ENCODE peak calls at places on chromosomes 2 and 18, in five cellular contexts. One of them, this sample, is unnamed.

GRCh38 chr18:51253476-51253875 is 56.0 kb upstream of the MEX3C start:
- DNase-seq in bronchial epithelial cell: no peak
- DNase-seq in astrocyte of the cerebellum: no peak
- DNase-seq in endothelial cell: no peak
- DNase-seq in B cell: no peak
- DNase-seq in this sample: no peak

GRCh38 chr2:17309186-17309585 is 209.1 kb downstream of the RAD51AP2 start:
- DNase-seq in B cell: no peak
- DNase-seq in endothelial cell: no peak
- DNase-seq in astrocyte of the cerebellum: no peak
- DNase-seq in bronchial epithelial cell: no peak
- DNase-seq in this sample: no peak

GRCh38 chr18:44602845-44603244 is 77.8 kb upstream of the SETBP1 start:
- DNase-seq in endothelial cell: no peak
- DNase-seq in bronchial epithelial cell: peak
- DNase-seq in B cell: no peak
- DNase-seq in astrocyte of the cerebellum: no peak
- DNase-seq in this sample: no peak

GRCh38 chr2:187056416-187057333 is 207.7 kb upstream of the ZSWIM2 start:
- DNase-seq in astrocyte of the cerebellum: no peak
- DNase-seq in bronchial epithelial cell: no peak
- DNase-seq in B cell: no peak
- DNase-seq in endothelial cell: no peak
- DNase-seq in this sample: no peak

GRCh38 chr18:22560797-22561196 is 143.1 kb upstream of the CTAGE1 start:
- DNase-seq in bronchial epithelial cell: no peak
- DNase-seq in astrocyte of the cerebellum: no peak
- DNase-seq in B cell: no peak
- DNase-seq in endothelial cell: no peak
- DNase-seq in this sample: no peak

GRCh38 chr2:159249955-159250723 is 36.4 kb downstream of the WDSUB1 start:
- DNase-seq in B cell: no peak
- DNase-seq in endothelial cell: no peak
- DNase-seq in astrocyte of the cerebellum: no peak
- DNase-seq in bronchial epithelial cell: peak
- DNase-seq in this sample: peak

GRCh38 chr2:183543222-183543621 is 419.0 kb downstream of the NUP35 start:
- DNase-seq in B cell: no peak
- DNase-seq in astrocyte of the cerebellum: no peak
- DNase-seq in endothelial cell: no peak
- DNase-seq in bronchial epithelial cell: no peak
- DNase-seq in this sample: no peak

GRCh38 chr2:62578837-62579640 is 73.0 kb upstream of the TMEM17 start:
- DNase-seq in astrocyte of the cerebellum: peak
- DNase-seq in B cell: no peak
- DNase-seq in bronchial epithelial cell: peak
- DNase-seq in endothelial cell: no peak
- DNase-seq in this sample: no peak

GRCh38 chr2:229780856-229781773 is 66.8 kb upstream of the DNER start:
- DNase-seq in B cell: peak
- DNase-seq in astrocyte of the cerebellum: peak
- DNase-seq in bronchial epithelial cell: peak
- DNase-seq in endothelial cell: no peak
- DNase-seq in this sample: peak

GRCh38 chr2:233280114-233280693 is 27.4 kb upstream of the SAG start:
- DNase-seq in astrocyte of the cerebellum: no peak
- DNase-seq in B cell: no peak
- DNase-seq in endothelial cell: no peak
- DNase-seq in bronchial epithelial cell: no peak
- DNase-seq in this sample: no peak

GRCh38 chr2:181818826-181819225 is 72.7 kb upstream of the ITPRID2 start:
- DNase-seq in bronchial epithelial cell: no peak
- DNase-seq in B cell: no peak
- DNase-seq in endothelial cell: no peak
- DNase-seq in astrocyte of the cerebellum: no peak
- DNase-seq in this sample: no peak

GRCh38 chr18:55500316-55501086 is 87.5 kb downstream of the TCF4 start:
- DNase-seq in astrocyte of the cerebellum: peak
- DNase-seq in B cell: no peak
- DNase-seq in bronchial epithelial cell: peak
- DNase-seq in endothelial cell: no peak
- DNase-seq in this sample: no peak

GRCh38 chr2:31925517-31925916 is 85.3 kb downstream of the MEMO1 start:
- DNase-seq in endothelial cell: no peak
- DNase-seq in astrocyte of the cerebellum: no peak
- DNase-seq in B cell: no peak
- DNase-seq in bronchial epithelial cell: no peak
- DNase-seq in this sample: no peak

GRCh38 chr2:220513573-220514288 is 886.3 kb downstream of the SLC4A3 start:
- DNase-seq in bronchial epithelial cell: peak
- DNase-seq in astrocyte of the cerebellum: no peak
- DNase-seq in B cell: no peak
- DNase-seq in endothelial cell: no peak
- DNase-seq in this sample: no peak

GRCh38 chr2:202847693-202848524 is 23.7 kb downstream of the ICA1L start:
- DNase-seq in B cell: no peak
- DNase-seq in endothelial cell: no peak
- DNase-seq in astrocyte of the cerebellum: no peak
- DNase-seq in bronchial epithelial cell: no peak
- DNase-seq in this sample: peak

GRCh38 chr18:79608069-79608468 is 71.5 kb upstream of the CTDP1 start:
- DNase-seq in bronchial epithelial cell: no peak
- DNase-seq in astrocyte of the cerebellum: no peak
- DNase-seq in B cell: no peak
- DNase-seq in endothelial cell: no peak
- DNase-seq in this sample: no peak

GRCh38 chr2:27083410-27084296 is 2.9 kb upstream of the KHK start:
- DNase-seq in astrocyte of the cerebellum: no peak
- DNase-seq in B cell: no peak
- DNase-seq in bronchial epithelial cell: peak
- DNase-seq in endothelial cell: no peak
- DNase-seq in this sample: no peak

GRCh38 chr2:151280276-151280675 is 9.2 kb downstream of the NMI start:
- DNase-seq in B cell: no peak
- DNase-seq in astrocyte of the cerebellum: no peak
- DNase-seq in bronchial epithelial cell: no peak
- DNase-seq in endothelial cell: no peak
- DNase-seq in this sample: no peak

GRCh38 chr18:21146016-21146415 is 34.4 kb upstream of the ROCK1 start:
- DNase-seq in astrocyte of the cerebellum: no peak
- DNase-seq in bronchial epithelial cell: no peak
- DNase-seq in endothelial cell: no peak
- DNase-seq in B cell: no peak
- DNase-seq in this sample: no peak

GRCh38 chr2:40435426-40436092 is 16.3 kb downstream of the SLC8A1 start:
- DNase-seq in B cell: no peak
- DNase-seq in endothelial cell: no peak
- DNase-seq in astrocyte of the cerebellum: no peak
- DNase-seq in bronchial epithelial cell: no peak
- DNase-seq in this sample: no peak

GRCh38 chr18:22731398-22731797 is 201.7 kb upstream of the RBBP8 start:
- DNase-seq in bronchial epithelial cell: no peak
- DNase-seq in astrocyte of the cerebellum: no peak
- DNase-seq in B cell: no peak
- DNase-seq in endothelial cell: no peak
- DNase-seq in this sample: no peak

GRCh38 chr2:218995972-218996644 is 2.9 kb upstream of the CRYBA2 start:
- DNase-seq in bronchial epithelial cell: peak
- DNase-seq in endothelial cell: peak
- DNase-seq in B cell: peak
- DNase-seq in astrocyte of the cerebellum: peak
- DNase-seq in this sample: peak

GRCh38 chr2:230614913-230615332 is 97.7 kb upstream of the CAB39 start:
- DNase-seq in bronchial epithelial cell: peak
- DNase-seq in endothelial cell: no peak
- DNase-seq in B cell: peak
- DNase-seq in astrocyte of the cerebellum: no peak
- DNase-seq in this sample: peak

GRCh38 chr2:46885376-46885775 is 30.2 kb downstream of the MCFD2 start:
- DNase-seq in astrocyte of the cerebellum: peak
- DNase-seq in endothelial cell: no peak
- DNase-seq in B cell: no peak
- DNase-seq in bronchial epithelial cell: no peak
- DNase-seq in this sample: no peak

GRCh38 chr18:26307161-26307773 is 81.0 kb downstream of the TAF4B start:
- DNase-seq in endothelial cell: peak
- DNase-seq in bronchial epithelial cell: peak
- DNase-seq in astrocyte of the cerebellum: peak
- DNase-seq in B cell: peak
- DNase-seq in this sample: peak

GRCh38 chr2:223513771-223514455 is 88.2 kb downstream of the SCG2 start:
- DNase-seq in endothelial cell: no peak
- DNase-seq in bronchial epithelial cell: peak
- DNase-seq in astrocyte of the cerebellum: peak
- DNase-seq in B cell: no peak
- DNase-seq in this sample: no peak

GRCh38 chr2:228545749-228546148 is 364.3 kb upstream of the SPHKAP start:
- DNase-seq in B cell: no peak
- DNase-seq in bronchial epithelial cell: no peak
- DNase-seq in astrocyte of the cerebellum: no peak
- DNase-seq in endothelial cell: no peak
- DNase-seq in this sample: no peak

GRCh38 chr2:191264647-191265079 is 19.5 kb downstream of the MYO1B start:
- DNase-seq in B cell: no peak
- DNase-seq in endothelial cell: no peak
- DNase-seq in astrocyte of the cerebellum: peak
- DNase-seq in bronchial epithelial cell: no peak
- DNase-seq in this sample: no peak

GRCh38 chr2:132670961-132671781 is 1.2 kb upstream of the LYPD1 start:
- DNase-seq in bronchial epithelial cell: peak
- DNase-seq in endothelial cell: peak
- DNase-seq in B cell: no peak
- DNase-seq in astrocyte of the cerebellum: peak
- DNase-seq in this sample: no peak

DNA sequence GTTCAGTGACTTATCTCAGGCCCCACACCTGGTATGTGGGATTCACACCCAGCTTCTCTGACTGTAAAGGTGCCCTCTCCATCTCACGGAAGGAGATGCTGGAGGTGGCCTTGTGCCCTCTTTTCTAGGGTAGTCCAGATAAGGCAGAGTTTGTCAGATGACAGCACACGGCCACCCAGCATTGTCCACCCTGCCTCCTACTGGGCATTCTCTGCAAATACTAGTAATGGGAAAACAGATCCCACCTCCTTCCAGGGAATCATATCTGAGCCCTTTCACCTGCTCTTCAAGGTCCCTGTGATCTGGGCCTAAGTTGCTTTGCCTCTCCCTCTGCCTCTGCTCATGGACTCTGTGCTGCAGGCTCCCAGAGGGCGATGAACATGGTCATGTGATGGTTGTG is 214.7 kb downstream of the CLIP4 start:
- DNase-seq in endothelial cell: no peak
- DNase-seq in bronchial epithelial cell: no peak
- DNase-seq in astrocyte of the cerebellum: no peak
- DNase-seq in B cell: no peak
- DNase-seq in this sample: no peak
- TF ChIP-seq CTCF in endothelial cell: peak
- TF ChIP-seq CTCF in bronchial epithelial cell: peak
- TF ChIP-seq CTCF in astrocyte of the cerebellum: no peak
- TF ChIP-seq CTCF in B cell: no peak
- TF ChIP-seq CTCF in this sample: peak

GRCh38 chr2:102129082-102129481 is 13.5 kb upstream of the IL1R1 start:
- DNase-seq in bronchial epithelial cell: no peak
- DNase-seq in astrocyte of the cerebellum: no peak
- DNase-seq in B cell: no peak
- DNase-seq in endothelial cell: no peak
- DNase-seq in this sample: no peak
- TF ChIP-seq CTCF in bronchial epithelial cell: no peak
- TF ChIP-seq CTCF in astrocyte of the cerebellum: no peak
- TF ChIP-seq CTCF in B cell: no peak
- TF ChIP-seq CTCF in endothelial cell: no peak
- TF ChIP-seq CTCF in this sample: no peak

GRCh38 chr2:28662044-28662443 is 89.6 kb upstream of the PPP1CB start:
- DNase-seq in B cell: no peak
- DNase-seq in endothelial cell: no peak
- DNase-seq in bronchial epithelial cell: peak
- DNase-seq in astrocyte of the cerebellum: no peak
- DNase-seq in this sample: no peak

GRCh38 chr2:28662468-28663095 is 89.0 kb upstream of the PPP1CB start:
- DNase-seq in astrocyte of the cerebellum: no peak
- DNase-seq in endothelial cell: no peak
- DNase-seq in B cell: no peak
- DNase-seq in bronchial epithelial cell: peak
- DNase-seq in this sample: no peak

GRCh38 chr2:28659127-28659526 is 92.5 kb upstream of the PPP1CB start:
- DNase-seq in endothelial cell: no peak
- DNase-seq in bronchial epithelial cell: no peak
- DNase-seq in B cell: no peak
- DNase-seq in astrocyte of the cerebellum: no peak
- DNase-seq in this sample: no peak

GRCh38 chr2:28663359-28663758 is 88.3 kb upstream of the PPP1CB start:
- DNase-seq in B cell: no peak
- DNase-seq in bronchial epithelial cell: no peak
- DNase-seq in astrocyte of the cerebellum: no peak
- DNase-seq in endothelial cell: no peak
- DNase-seq in this sample: no peak

DNA sequence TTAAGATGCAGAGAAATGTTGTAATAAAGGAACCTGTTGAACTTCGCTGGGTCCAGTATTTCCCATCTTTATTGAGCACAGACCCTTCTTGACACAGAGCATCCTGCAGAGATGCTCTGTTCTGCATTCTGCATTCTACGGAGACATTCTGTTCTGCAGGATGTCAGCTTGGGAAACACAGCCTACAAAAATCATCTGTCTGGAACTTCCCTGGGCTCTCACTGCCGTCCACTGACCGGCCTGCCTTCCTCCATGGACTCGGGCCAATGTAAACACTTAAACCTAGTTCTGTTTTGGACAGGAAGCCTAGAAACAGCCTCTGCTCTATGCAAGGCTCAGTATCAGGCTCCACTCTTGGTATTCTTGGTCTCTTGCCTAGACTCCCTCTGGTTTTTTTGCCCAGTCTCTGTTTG is 90.0 kb upstream of the PPP1CB start:
- DNase-seq in astrocyte of the cerebellum: no peak
- DNase-seq in bronchial epithelial cell: peak
- DNase-seq in B cell: no peak
- DNase-seq in endothelial cell: no peak
- DNase-seq in this sample: no peak
- TF ChIP-seq CTCF in astrocyte of the cerebellum: no peak
- TF ChIP-seq CTCF in bronchial epithelial cell: no peak
- TF ChIP-seq CTCF in B cell: no peak
- TF ChIP-seq CTCF in endothelial cell: no peak
- TF ChIP-seq CTCF in this sample: no peak

DNA sequence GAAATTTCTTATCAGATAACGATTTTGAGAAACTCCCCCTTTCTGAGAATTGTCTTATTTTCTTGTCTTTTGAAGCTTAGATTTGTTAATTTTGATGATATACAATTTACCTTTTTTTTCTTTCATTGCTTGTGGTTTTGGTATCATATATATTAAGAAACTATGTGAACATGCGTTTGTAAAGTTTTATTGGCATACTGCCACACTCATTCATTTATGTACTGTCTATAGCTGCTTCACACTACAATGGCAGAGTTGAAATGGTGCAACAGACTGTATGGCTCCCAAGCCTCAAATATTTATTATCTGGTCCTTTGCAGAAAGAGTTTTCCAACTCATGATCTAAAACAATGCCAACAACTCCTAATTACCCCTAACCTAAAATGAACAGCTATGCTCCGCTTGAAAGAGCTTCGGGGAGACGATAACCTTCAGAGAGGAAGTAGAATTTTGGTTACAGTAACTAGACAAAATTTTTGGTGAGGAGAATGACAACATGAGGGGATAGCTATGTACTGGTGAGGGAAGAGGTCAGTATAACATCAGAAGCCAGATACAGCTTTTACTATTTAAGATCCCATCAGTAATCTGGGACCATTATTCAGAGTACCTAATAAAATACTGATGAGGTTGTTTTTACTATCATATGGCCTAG is 16.1 kb downstream of the PPP3R1 start:
- DNase-seq in B cell: no peak
- DNase-seq in astrocyte of the cerebellum: no peak
- DNase-seq in endothelial cell: no peak
- DNase-seq in bronchial epithelial cell: no peak
- DNase-seq in this sample: no peak
- TF ChIP-seq CTCF in B cell: no peak
- TF ChIP-seq CTCF in astrocyte of the cerebellum: no peak
- TF ChIP-seq CTCF in endothelial cell: no peak
- TF ChIP-seq CTCF in bronchial epithelial cell: no peak
- TF ChIP-seq CTCF in this sample: no peak

This sample was measured in GM13977.